ENCODE peak calls at places on chromosomes 1 and 21, in four cellular contexts. Z, F, A and U are unnamed samples. For H3K36me3 and H3K9me3, the result is how much of the 10 kb centered on the place peaks cover.

GRCh38 chr21:38663282-38663681 is 142.4 kb upstream of the ETS2 start:
- DNase-seq in Z (no peak), F (no peak), A (no peak), U (no peak)

GRCh38 chr1:115118086-115118485 is 28.8 kb upstream of the TSPAN2 start:
- DNase-seq in Z (no peak), F (no peak), A (no peak), U (no peak)

GRCh38 chr1:205532026-205532891 is 27.8 kb downstream of the CDK18 start:
- DNase-seq in Z (no peak), F (no peak), A (no peak), U (no peak)

GRCh38 chr1:111553199-111553598 is 49.8 kb upstream of the ADORA3 start:
- DNase-seq in Z (no peak), F (no peak), A (no peak), U (no peak)

GRCh38 chr1:178864326-178864725 is 6.6 kb downstream of the ANGPTL1 start:
- DNase-seq in Z (no peak), F (no peak), A (no peak), U (no peak)

GRCh38 chr1:174190800-174191199 is 31.5 kb downstream of the RABGAP1L start:
- DNase-seq in Z (no peak), F (no peak), A (no peak), U (no peak)

GRCh38 chr1:23575226-23575810 is 16.0 kb upstream of the ID3 start:
- DNase-seq in Z (no peak), F (no peak), A (no peak), U (no peak)

GRCh38 chr1:246269466-246269865 is 237.6 kb downstream of the SMYD3 start:
- DNase-seq in Z (no peak), F (no peak), A (no peak), U (no peak)

DNA sequence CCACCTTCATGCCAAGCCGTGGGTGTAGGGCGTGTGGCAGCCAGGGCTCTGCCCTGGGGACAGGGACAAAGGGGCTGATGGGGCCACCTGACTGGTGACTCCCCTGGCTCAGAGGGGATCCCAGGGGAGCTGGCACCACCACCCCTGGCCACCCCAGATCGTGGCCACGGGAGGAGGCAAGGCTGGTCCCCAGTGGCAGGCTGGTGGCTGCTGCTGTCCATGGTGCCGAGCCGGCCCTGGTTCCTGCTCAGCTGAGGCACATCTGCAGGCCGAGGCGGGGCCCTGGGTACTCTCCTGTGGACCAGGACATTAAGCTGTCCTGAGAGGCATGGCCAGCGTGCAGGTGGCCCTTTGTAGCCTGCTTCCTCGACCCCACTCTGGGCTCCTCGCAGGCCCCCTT is 6.5 kb downstream of the PLCH2 start:
- DNase-seq in Z (no peak), F (no peak), A (no peak), U (no peak)
- H3K36me3 ChIP-seq in Z (under half), F (under half), A (under half), U (under half)

DNA sequence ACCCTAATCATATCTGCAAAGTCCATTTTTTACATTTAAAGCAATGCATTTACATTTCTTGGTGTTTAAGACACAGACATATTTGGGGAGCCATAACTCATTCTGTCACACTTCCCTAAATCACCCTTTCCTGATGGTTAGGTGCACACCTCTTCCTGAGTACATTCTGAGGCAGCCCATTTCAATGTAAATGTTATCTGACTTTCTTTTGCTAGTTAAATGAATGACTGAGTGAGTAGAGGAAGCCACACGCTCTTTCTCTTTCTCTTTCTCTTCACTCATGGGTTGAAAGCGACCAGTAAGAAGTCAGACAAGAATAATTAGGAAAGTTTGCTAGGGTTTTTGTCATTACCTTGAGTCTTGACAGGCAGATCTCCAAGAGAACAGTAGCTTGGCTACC is 143.1 kb downstream of the S1PR1 start:
- DNase-seq in Z (no peak), F (no peak), A (no peak), U (no peak)
- H3K4me3 ChIP-seq in Z (no peak), F (no peak), A (no peak), U (no peak)

DNA sequence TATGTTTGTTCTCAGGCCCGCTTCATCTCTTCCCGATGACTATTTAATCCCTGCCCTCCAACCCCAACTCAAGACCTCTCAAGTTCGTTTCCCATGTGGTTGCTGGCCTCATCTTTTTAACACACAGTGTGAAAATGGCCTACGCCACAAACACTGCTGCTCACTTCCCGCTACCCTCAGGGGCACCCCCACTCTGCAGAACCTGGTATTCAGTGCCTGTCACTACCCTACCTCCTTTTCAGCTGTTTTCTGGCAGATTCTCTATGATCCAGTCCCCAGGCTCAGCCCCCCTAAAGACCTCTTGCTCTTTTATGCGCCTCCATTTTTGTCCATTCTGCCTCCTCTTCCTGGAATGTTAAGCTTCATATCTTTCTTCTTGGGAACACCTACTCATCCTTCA is 152.6 kb upstream of the C1orf174 start:
- DNase-seq in Z (no peak), F (no peak), A (no peak), U (no peak)
- H3K9me3 ChIP-seq in Z (under half), F (under half), A (under half), U (under half)

GRCh38 chr1:37958690-37959089 is 11.8 kb upstream of the INPP5B start:
- DNase-seq in Z (no peak), F (no peak), A (no peak), U (no peak)
- H3K36me3 ChIP-seq in Z (half or more), F (under half), A (under half), U (under half)

GRCh38 chr1:89633103-89633744 is at the start of gene LRRC8C:
- DNase-seq in Z (peak), F (peak), A (no peak), U (peak)

GRCh38 chr1:89630046-89630445 is 2.9 kb upstream of the LRRC8C start:
- DNase-seq in Z (no peak), F (peak), A (no peak), U (no peak)

GRCh38 chr1:89632213-89633102 is 462 bp upstream of the LRRC8C start:
- DNase-seq in Z (peak), F (peak), A (no peak), U (peak)

GRCh38 chr1:89633745-89634625 is 1.1 kb downstream of the LRRC8C start:
- DNase-seq in Z (no peak), F (peak), A (no peak), U (peak)

DNA sequence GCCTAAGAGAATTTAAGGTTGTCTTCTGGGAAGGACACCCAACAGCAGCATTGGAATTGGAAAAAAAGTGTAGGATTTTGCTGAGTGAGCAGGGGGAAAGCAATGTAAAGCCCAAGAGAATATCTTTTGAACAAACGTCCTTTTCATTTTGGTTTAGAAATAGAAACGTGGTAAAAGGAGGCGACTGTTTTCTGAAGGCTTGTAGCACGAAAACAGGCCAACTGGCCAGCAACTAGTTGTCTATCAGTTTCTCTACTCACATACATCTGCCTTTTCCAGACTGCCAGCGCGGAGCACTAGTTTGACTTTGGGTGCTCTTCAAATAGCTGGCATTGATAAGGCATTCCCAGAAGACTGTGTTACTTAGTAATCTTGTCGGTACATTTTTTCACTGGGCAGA is 1.2 kb upstream of the LRRC8C start:
- DNase-seq in Z (no peak), F (no peak), A (no peak), U (no peak)
- H3K4me3 ChIP-seq in Z (peak), F (peak), A (peak), U (peak)

GRCh38 chr1:227587968-227588367 is 24.6 kb downstream of the ZNF678 start:
- DNase-seq in Z (no peak), F (no peak), A (no peak), U (no peak)
- H3K9me3 ChIP-seq in Z (under half), F (under half), A (under half), U (under half)

DNA sequence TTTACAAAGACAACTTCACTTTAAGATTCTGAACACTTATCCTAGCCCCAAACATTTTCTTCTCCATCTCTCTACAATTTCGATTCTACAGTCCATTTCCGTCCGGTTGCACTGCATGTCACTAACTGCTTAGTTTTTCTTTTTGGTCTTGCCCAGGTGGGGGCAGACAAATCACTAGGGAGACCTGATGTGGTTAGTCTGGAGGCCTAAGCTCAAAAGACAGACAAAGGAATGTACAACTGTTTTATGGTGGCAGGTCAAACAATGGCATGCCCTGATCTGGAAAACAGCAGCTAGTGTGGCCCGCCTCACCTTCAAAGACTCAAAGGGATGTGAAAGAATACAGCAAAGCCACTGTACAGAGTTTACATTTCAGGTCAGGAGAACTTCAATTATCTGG is 3.8 kb downstream of the ETV3 start:
- DNase-seq in Z (no peak), F (no peak), A (no peak), U (no peak)
- H3K36me3 ChIP-seq in Z (half or more), F (under half), A (under half), U (half or more)